ENCODE peak calls at places on chromosomes 2 and 18, in five cellular contexts. V is GM12891, K is HCT116, X is spleen, T is stomach. C is an unnamed sample.
A peak's percentile ranks its signal among the peaks of the same experiment; 100 is the strongest.

GRCh38 chr2:206390181-206390580 is 53.2 kb upstream of the ADAM23 start:
- DNase-seq in T (no peak), K (no peak), X (no peak), V (no peak), C (no peak)

GRCh38 chr2:141329949-141330348 is 800.9 kb downstream of the LRP1B start:
- DNase-seq in X (no peak), K (no peak), T (no peak), V (no peak), C (no peak)

GRCh38 chr18:55997156-55997561 is 409.2 kb upstream of the TCF4 start:
- DNase-seq in K (no peak), T (no peak), V (no peak), X (no peak), C (no peak)

GRCh38 chr18:48300463-48300961 is 108.7 kb downstream of the ZBTB7C start:
- DNase-seq in V (no peak), K (no peak), T (no peak), X (peak; percentile 77), C (no peak)

GRCh38 chr18:50117876-50118275 is 77.1 kb downstream of the MYO5B start:
- DNase-seq in X (no peak), V (no peak), T (no peak), K (no peak), C (no peak)

GRCh38 chr2:180873219-180873618 is 107.2 kb upstream of the UBE2E3 start:
- DNase-seq in V (no peak), K (no peak), T (no peak), X (no peak), C (no peak)

GRCh38 chr18:31512203-31512764 is 14.3 kb downstream of the DSG2 start:
- DNase-seq in V (no peak), K (no peak), T (peak; percentile 32), X (no peak), C (no peak)

GRCh38 chr2:111898703-111899514 is 502 bp downstream of the MERTK start:
- DNase-seq in V (peak; percentile 27), T (peak; percentile 34), K (no peak), X (no peak), C (peak; percentile 27)

GRCh38 chr18:12921178-12921577 is 26.6 kb upstream of the SEH1L start:
- DNase-seq in T (no peak), V (no peak), K (no peak), X (no peak), C (no peak)

GRCh38 chr2:98909381-98910211 is 26.4 kb downstream of the CRACDL start:
- DNase-seq in V (no peak), T (peak; percentile 94), X (peak; percentile 70), K (no peak), C (no peak)

GRCh38 chr2:235005603-235006259 is 53.9 kb downstream of the SH3BP4 start:
- DNase-seq in T (peak; percentile 88), X (no peak), K (no peak), V (no peak), C (no peak)

GRCh38 chr2:165969227-165969626 is 15.7 kb upstream of the TTC21B start:
- DNase-seq in X (no peak), V (no peak), K (no peak), T (no peak), C (no peak)

GRCh38 chr2:96832751-96833507 is 10.9 kb downstream of the ANKRD23 start:
- DNase-seq in T (peak; percentile 86), X (peak; percentile 85), V (no peak), K (no peak), C (no peak)

GRCh38 chr2:45960057-45960863 is 308.8 kb downstream of the PRKCE start:
- DNase-seq in T (no peak), K (no peak), V (no peak), X (no peak), C (no peak)

GRCh38 chr2:144943986-144944385 is 424.1 kb upstream of the ZEB2 start:
- DNase-seq in K (no peak), T (no peak), V (no peak), X (no peak), C (no peak)

GRCh38 chr2:200703132-200703925 is 108.4 kb upstream of the BZW1 start:
- DNase-seq in X (no peak), V (no peak), T (no peak), K (peak; percentile 68), C (no peak)

GRCh38 chr2:224023188-224023587 is 15.9 kb downstream of the SERPINE2 start:
- DNase-seq in V (no peak), X (no peak), T (no peak), K (no peak), C (no peak)

GRCh38 chr2:64396551-64396950 is 57.4 kb upstream of the LGALSL start:
- DNase-seq in V (no peak), X (no peak), T (no peak), K (no peak), C (no peak)

GRCh38 chr2:163248321-163249090 is 409.9 kb upstream of the KCNH7 start:
- DNase-seq in V (no peak), X (no peak), T (no peak), K (no peak), C (no peak)

GRCh38 chr2:217737127-217737526 is 265.7 kb downstream of the TNS1 start:
- DNase-seq in V (no peak), K (no peak), T (no peak), X (no peak), C (no peak)

GRCh38 chr2:217733461-217733860 is 269.3 kb downstream of the TNS1 start:
- DNase-seq in T (peak; percentile 34), V (no peak), X (no peak), K (no peak), C (no peak)

GRCh38 chr2:217732995-217733394 is 269.8 kb downstream of the TNS1 start:
- DNase-seq in V (no peak), K (no peak), X (no peak), T (no peak), C (no peak)

GRCh38 chr2:217735899-217736298 is 266.9 kb downstream of the TNS1 start:
- DNase-seq in V (no peak), T (no peak), K (no peak), X (no peak), C (no peak)

DNA sequence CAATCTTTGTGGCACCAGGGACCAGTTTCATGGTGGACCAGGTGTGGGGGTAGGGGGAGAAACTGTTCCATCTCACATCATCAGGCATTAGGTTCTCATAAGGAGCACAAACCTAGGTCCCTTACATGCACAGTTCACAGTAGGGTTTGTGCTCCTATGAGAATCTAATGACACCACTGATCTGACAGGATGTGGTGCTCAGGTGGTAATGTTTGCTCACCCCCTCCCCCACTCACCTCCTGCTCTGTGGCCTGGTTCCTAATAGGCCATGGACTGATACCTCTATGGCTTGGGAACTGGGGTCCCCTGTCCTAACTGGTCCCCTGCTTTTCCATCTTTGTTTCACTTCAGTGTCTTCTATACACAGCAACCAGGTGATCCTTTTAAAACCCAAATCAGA is 267.8 kb downstream of the TNS1 start:
- DNase-seq in T (no peak), V (no peak), K (no peak), X (no peak), C (no peak)
- TF ChIP-seq POLR2A in T (no peak), V (no peak), K (no peak), X (no peak), C (no peak)

GRCh38 chr2:189179607-189179979 is at the start of gene COL5A2:
- DNase-seq in V (no peak), K (no peak), T (no peak), X (no peak), C (no peak)
- TF ChIP-seq POLR2AphosphoS5 in V (no peak), K (no peak), T (peak; percentile 66), X (no peak), C (no peak)

GRCh38 chr2:25362049-25362563 is 20.4 kb upstream of the DNMT3A start:
- DNase-seq in V (peak; percentile 87), K (peak; percentile 80), X (peak; percentile 97), T (peak; percentile 94), C (peak; percentile 84)
- TF ChIP-seq POLR2A in V (peak; percentile 94), K (peak; percentile 81), X (peak; percentile 82), T (no peak), C (peak; percentile 88)

DNA sequence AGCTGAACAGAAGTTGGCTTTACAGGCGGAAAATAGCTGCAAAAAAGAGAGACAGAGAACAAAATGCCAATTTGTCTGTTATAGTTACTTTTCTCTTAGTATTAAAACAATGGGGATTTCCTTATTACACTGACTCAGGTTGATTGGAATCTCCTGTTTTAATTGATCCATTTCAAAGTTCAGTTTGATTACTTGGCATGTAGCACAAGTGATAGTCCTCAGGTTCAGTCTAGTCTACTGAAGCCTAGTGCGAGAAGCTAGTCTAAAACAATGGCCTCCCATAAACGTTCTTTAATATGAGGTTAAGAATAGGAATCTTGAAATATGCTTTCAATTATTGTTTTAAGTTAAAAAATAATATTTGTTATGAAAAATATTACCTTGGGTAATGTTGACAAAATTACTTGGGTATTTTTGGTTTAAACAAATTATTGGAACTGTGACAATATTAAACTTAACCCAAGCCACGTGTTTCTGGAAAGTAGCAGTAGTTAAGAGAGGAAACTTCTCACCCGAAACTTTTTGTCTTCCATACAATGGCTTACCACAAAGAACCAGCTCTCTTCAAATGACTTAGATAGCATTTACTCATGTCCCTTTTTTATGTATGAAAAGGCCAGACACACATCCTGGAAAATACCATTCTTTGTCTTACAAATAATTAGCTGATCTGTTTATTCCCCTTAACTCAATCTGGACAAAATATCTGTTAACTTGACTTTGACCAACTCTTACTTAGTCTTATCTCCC is 1326.2 kb upstream of the TMEFF2 start:
- DNase-seq in V (no peak), T (no peak), X (no peak), K (no peak), C (no peak)
- TF ChIP-seq POLR2AphosphoS5 in V (no peak), T (no peak), X (no peak), K (no peak), C (no peak)

DNA sequence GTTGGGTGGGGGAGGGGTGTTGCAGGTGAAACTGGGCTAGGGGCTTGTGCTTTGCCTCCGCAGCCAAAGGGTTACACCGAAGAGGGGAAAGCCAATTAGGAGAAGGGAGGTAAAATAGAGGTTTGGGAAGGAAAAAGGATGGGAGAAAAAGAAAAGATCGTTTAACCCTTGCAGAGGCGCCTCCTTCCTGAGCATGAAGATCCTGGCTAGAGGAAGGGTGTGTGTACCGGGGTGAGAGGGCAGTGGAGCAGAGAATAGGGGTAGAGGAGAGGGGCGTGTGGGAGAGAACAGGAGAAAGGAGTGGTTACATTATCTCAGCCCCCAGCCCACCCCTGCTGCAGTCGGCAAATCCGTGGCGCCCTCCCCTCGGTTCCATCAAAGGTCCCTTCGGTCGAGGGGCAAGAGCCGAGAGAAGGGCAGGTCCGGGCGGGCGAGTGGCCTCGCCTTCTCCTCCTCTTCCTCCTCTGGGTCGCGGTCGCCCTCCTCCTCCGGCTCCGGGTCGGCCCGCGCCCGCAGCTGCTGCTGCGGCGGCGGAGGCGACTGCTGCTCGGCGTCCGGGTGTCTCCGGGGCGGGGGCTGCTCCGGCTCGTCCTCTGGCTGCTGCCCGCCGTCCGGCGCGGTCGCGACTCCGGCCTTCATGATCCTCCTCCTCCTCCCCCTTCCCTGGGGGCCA is 1.2 kb downstream of the MARCHF4 start:
- DNase-seq in V (no peak), K (no peak), X (no peak), T (no peak), C (peak; percentile 20)
- TF ChIP-seq POLR2A in V (no peak), K (no peak), X (no peak), T (no peak), C (no peak)